ENCODE peak calls at places on chromosomes 11 and 22, in six cellular contexts. B is fibroblast of mammary gland, N is bronchial epithelial cell, P is AG09309, F is vagina, Z is brain microvascular endothelial cell. M is an unnamed sample.

GRCh38 chr11:36447947-36448346 is 62.1 kb downstream of the TRAF6 start:
- DNase-seq in Z (no peak), B (no peak), P (no peak), N (peak; percentile 63), F (no peak), M (no peak)

GRCh38 chr11:66293777-66294625 is 2.3 kb downstream of the TMEM151A start:
- DNase-seq in N (no peak), F (no peak), Z (no peak), P (no peak), B (no peak), M (no peak)

GRCh38 chr11:83845797-83846196 is 559.6 kb upstream of the CCDC90B start:
- DNase-seq in B (no peak), N (no peak), P (no peak), Z (no peak), F (no peak), M (no peak)

GRCh38 chr11:94623120-94623735 is 56.1 kb downstream of the PIWIL4 start:
- DNase-seq in Z (peak; percentile 65), B (peak; percentile 82), P (peak; percentile 57), F (no peak), N (peak; percentile 89), M (peak; percentile 72)

GRCh38 chr11:112320668-112321067 is 60.0 kb upstream of the PLET1 start:
- DNase-seq in Z (peak; percentile 93), N (peak; percentile 87), P (no peak), F (peak; percentile 72), B (peak; percentile 86), M (peak; percentile 40)

GRCh38 chr11:35337136-35337918 is 82.0 kb downstream of the SLC1A2 start:
- DNase-seq in F (no peak), N (peak; percentile 100), Z (peak; percentile 98), P (peak; percentile 97), B (peak; percentile 100), M (peak; percentile 98)

GRCh38 chr22:46625843-46626349 is 5.7 kb downstream of the GRAMD4 start:
- DNase-seq in P (no peak), F (no peak), B (no peak), N (no peak), Z (no peak), M (no peak)

GRCh38 chr11:20160425-20161229 is at the start of gene DBX1:
- DNase-seq in P (no peak), Z (no peak), B (no peak), F (no peak), N (no peak), M (no peak)

GRCh38 chr11:65646921-65647701 is 9.2 kb downstream of the SIPA1 start:
- DNase-seq in P (no peak), N (no peak), B (peak; percentile 7), F (no peak), Z (no peak), M (no peak)

GRCh38 chr11:8593935-8594909 is at the start of gene STK33:
- DNase-seq in Z (no peak), P (no peak), B (peak; percentile 30), N (no peak), F (no peak), M (no peak)

GRCh38 chr22:35615156-35615555 is 2.0 kb downstream of the MB start:
- DNase-seq in B (peak; percentile 16), F (no peak), Z (no peak), P (no peak), N (no peak), M (no peak)

GRCh38 chr22:30564045-30564765 is 10.3 kb downstream of the GAL3ST1 start:
- DNase-seq in Z (no peak), B (no peak), N (no peak), P (no peak), F (no peak), M (no peak)

GRCh38 chr11:60127311-60127811 is 38.9 kb downstream of the MS4A2 start:
- DNase-seq in N (peak; percentile 82), B (no peak), P (no peak), Z (no peak), F (no peak), M (no peak)

GRCh38 chr11:46390331-46391171 is 1.0 kb downstream of the CHRM4 start:
- DNase-seq in N (no peak), B (no peak), P (no peak), Z (no peak), F (no peak), M (no peak)

GRCh38 chr22:49028111-49028510 is 799.6 kb downstream of the BRD1 start:
- DNase-seq in B (no peak), P (no peak), N (no peak), F (no peak), Z (no peak), M (no peak)

GRCh38 chr11:112174789-112175595 is at the start of gene BCO2:
- DNase-seq in F (no peak), Z (peak; percentile 93), B (peak; percentile 69), P (no peak), N (peak; percentile 72), M (peak; percentile 43)

GRCh38 chr11:123729602-123730001 is 11.9 kb downstream of the ZNF202 start:
- DNase-seq in P (no peak), B (peak; percentile 50), Z (no peak), F (no peak), N (no peak), M (no peak)

GRCh38 chr11:17642370-17642769 is 77.0 kb upstream of the MYOD1 start:
- DNase-seq in B (no peak), Z (no peak), N (no peak), P (no peak), F (no peak), M (peak; percentile 5)

GRCh38 chr11:116207349-116207748 is 565.4 kb downstream of the BUD13 start:
- DNase-seq in P (no peak), Z (no peak), N (no peak), F (no peak), B (no peak), M (no peak)

GRCh38 chr22:17476838-17477237 is 86.5 kb upstream of the SLC25A18 start:
- DNase-seq in B (peak; percentile 8), Z (no peak), P (no peak), N (no peak), F (no peak), M (no peak)

GRCh38 chr22:17472886-17473285 is 90.4 kb upstream of the SLC25A18 start:
- DNase-seq in N (no peak), B (no peak), P (no peak), F (no peak), Z (no peak), M (no peak)

GRCh38 chr22:17471901-17472566 is 91.3 kb upstream of the SLC25A18 start:
- DNase-seq in F (no peak), B (no peak), N (no peak), P (no peak), Z (no peak), M (no peak)

GRCh38 chr22:17475318-17476212 is 87.7 kb upstream of the SLC25A18 start:
- DNase-seq in F (no peak), P (no peak), N (no peak), Z (no peak), B (no peak), M (no peak)

DNA sequence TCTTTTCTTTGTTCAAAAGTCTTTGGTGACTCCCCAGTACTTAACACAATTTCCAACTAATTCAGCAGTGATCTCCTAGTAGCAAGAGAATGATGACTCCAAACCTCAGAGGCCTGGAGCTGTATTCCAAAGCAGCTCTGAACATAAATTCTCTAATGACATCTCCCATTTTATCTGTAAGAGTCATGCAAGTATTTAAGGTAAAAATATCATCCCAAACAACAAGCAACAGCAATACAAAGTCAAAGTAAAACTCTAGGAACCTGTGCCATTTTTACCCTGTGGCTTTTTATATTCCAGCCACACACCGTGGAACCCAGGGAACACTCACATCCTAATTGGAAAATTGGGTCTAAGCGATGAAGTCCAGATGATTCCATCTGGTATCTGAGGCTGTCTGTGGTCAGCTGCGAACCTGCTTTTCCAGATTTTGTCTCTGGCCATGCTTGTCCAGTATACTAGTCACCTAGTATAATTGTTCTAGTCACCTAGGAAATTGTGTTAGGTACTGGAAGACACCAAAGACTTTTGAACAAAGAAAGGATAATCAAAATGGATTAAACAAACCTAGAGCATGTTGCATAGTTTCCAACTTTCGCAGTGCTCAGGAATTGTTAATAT is 92.3 kb upstream of the SLC25A18 start:
- DNase-seq in F (no peak), N (no peak), B (no peak), Z (no peak), P (no peak), M (no peak)
- H3K4me3 ChIP-seq in F (no peak overlapping the region), N (no peak overlapping the region), B (no peak overlapping the region), Z (no peak overlapping the region), P (no peak overlapping the region), M (no peak overlapping the region)

GRCh38 chr11:72075109-72075508 is 5.2 kb downstream of the NUMA1 start:
- DNase-seq in F (no peak), P (no peak), Z (no peak), B (no peak), N (no peak), M (no peak)
- TF ChIP-seq CTCF in F (no peak), P (peak; percentile 18), Z (peak; percentile 41), B (no peak), N (no peak), M (peak; percentile 25)

DNA sequence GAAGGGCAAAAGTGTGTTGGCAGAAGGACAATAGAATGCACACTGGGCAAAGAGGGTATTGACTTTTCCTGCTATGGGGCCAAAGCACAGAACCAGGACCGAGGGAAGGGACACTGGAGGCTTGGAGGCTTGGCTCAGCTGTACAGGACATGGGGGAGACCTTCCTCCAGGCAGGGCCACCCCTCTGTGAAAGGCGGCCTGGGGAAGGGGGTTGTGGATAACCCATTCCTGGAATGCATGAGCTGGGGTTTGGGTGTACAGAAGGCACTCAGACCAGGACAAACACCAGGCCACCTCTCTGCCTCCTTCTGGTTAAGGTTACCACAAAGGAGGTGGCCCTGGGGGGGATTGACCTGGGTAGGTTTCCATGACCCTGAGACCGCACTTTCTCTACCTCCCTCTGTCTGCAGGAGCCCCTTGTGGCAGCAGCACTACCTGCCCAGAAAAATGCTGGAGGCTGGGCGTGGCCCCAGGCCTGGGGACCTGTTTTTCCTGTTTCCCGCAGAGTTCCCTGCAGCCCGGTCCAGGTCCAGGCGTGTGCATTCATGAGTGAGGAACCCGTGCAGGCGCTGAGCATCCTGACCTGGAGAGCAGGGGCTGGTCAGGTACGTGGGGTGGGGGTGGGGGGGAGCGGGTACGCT is 9.6 kb downstream of the P2RY2 start:
- DNase-seq in P (no peak), F (no peak), B (no peak), N (peak; percentile 88), Z (no peak), M (no peak)
- H3K4me3 ChIP-seq in P (no peak overlapping the region), F (no peak overlapping the region), B (no peak overlapping the region), N (no peak overlapping the region), Z (no peak overlapping the region), M (no peak overlapping the region)

GRCh38 chr11:31160504-31161422 is 208.8 kb downstream of the DCDC1 start:
- DNase-seq in F (no peak), B (peak; percentile 0), N (peak; percentile 23), P (no peak), Z (no peak), M (no peak)
- TF ChIP-seq CTCF in F (no peak), B (peak; percentile 27), N (peak; percentile 42), P (no peak), Z (peak; percentile 47), M (peak; percentile 8)

DNA sequence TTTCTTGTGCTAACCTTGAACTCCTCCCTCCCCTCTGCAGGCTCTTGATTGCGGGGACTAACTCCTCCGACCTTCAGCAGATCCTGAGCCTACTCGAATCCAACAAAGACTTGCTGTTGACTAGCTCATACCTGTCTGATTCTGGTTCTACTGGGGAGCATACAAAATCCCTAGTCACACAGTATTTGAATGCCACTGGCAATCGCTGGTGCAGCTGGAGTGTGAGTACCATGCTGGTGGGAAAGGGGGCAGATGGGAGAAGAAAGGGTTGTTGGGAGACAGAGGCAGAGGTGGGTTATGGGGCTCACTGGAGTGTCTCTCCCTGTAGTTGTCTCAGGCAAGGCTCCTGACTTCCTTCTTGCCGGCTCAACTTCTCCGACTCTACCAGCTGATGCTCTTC is 4.4 kb downstream of the SLC3A2 start:
- DNase-seq in Z (no peak), N (no peak), F (no peak), B (no peak), P (no peak), M (no peak)
- H3K4me3 ChIP-seq in Z (peak overlapping the region; percentile 6), N (no peak overlapping the region), F (no peak overlapping the region), B (no peak overlapping the region), P (peak overlapping the region; percentile 12), M (peak overlapping the region; percentile 17)

GRCh38 chr11:64343740-64344133 is 3.7 kb downstream of the CCDC88B start:
- DNase-seq in P (no peak), F (no peak), B (no peak), Z (no peak), N (no peak), M (no peak)
- TF ChIP-seq CTCF in P (no peak), F (no peak), B (peak; percentile 31), Z (peak; percentile 44), N (peak; percentile 51), M (peak; percentile 16)